ENCODE peak calls at places on chromosome 9, in five cellular contexts. One of them, this sample, is unnamed.

GRCh38 chr9:87189006-87189405 is 241.7 kb upstream of the GAS1 start:
- DNase-seq in CD8-positive, alpha-beta T cell: no peak
- DNase-seq in heart left ventricle: no peak
- DNase-seq in PC-3: no peak
- DNase-seq in pancreas: no peak
- DNase-seq in this sample: no peak

GRCh38 chr9:109027176-109027575 is 13.9 kb upstream of the CTNNAL1 start:
- DNase-seq in PC-3: no peak
- DNase-seq in heart left ventricle: no peak
- DNase-seq in CD8-positive, alpha-beta T cell: no peak
- DNase-seq in pancreas: no peak
- DNase-seq in this sample: no peak

GRCh38 chr9:18805386-18805785 is 227.6 kb downstream of the SAXO1 start:
- DNase-seq in PC-3: no peak
- DNase-seq in heart left ventricle: no peak
- DNase-seq in pancreas: no peak
- DNase-seq in CD8-positive, alpha-beta T cell: no peak
- DNase-seq in this sample: no peak

GRCh38 chr9:23123048-23123632 is 676.5 kb downstream of the DMRTA1 start:
- DNase-seq in pancreas: no peak
- DNase-seq in heart left ventricle: no peak
- DNase-seq in CD8-positive, alpha-beta T cell: no peak
- DNase-seq in PC-3: peak; percentile 52
- DNase-seq in this sample: peak; percentile 4

GRCh38 chr9:13756943-13757342 is 477.5 kb upstream of the MPDZ start:
- DNase-seq in PC-3: no peak
- DNase-seq in pancreas: no peak
- DNase-seq in CD8-positive, alpha-beta T cell: no peak
- DNase-seq in heart left ventricle: no peak
- DNase-seq in this sample: no peak

GRCh38 chr9:87525546-87526303 is 28.1 kb downstream of the DAPK1 start:
- DNase-seq in PC-3: no peak
- DNase-seq in pancreas: no peak
- DNase-seq in heart left ventricle: no peak
- DNase-seq in CD8-positive, alpha-beta T cell: no peak
- DNase-seq in this sample: no peak

GRCh38 chr9:111298831-111299603 is 31.0 kb downstream of the OR2K2 start:
- DNase-seq in CD8-positive, alpha-beta T cell: no peak
- DNase-seq in PC-3: peak; percentile 73
- DNase-seq in pancreas: no peak
- DNase-seq in heart left ventricle: peak; percentile 26
- DNase-seq in this sample: peak; percentile 56

GRCh38 chr9:91089405-91090131 is 272.1 kb downstream of the AUH start:
- DNase-seq in CD8-positive, alpha-beta T cell: no peak
- DNase-seq in heart left ventricle: no peak
- DNase-seq in pancreas: no peak
- DNase-seq in PC-3: peak; percentile 64
- DNase-seq in this sample: peak; percentile 48

GRCh38 chr9:130029223-130029583 is 13.8 kb downstream of the FNBP1 start:
- DNase-seq in heart left ventricle: no peak
- DNase-seq in pancreas: no peak
- DNase-seq in CD8-positive, alpha-beta T cell: no peak
- DNase-seq in PC-3: no peak
- DNase-seq in this sample: no peak
- H3K4me3 ChIP-seq in heart left ventricle: no peak overlapping the region
- H3K4me3 ChIP-seq in pancreas: no peak overlapping the region
- H3K4me3 ChIP-seq in CD8-positive, alpha-beta T cell: no peak overlapping the region
- H3K4me3 ChIP-seq in PC-3: no peak overlapping the region
- H3K4me3 ChIP-seq in this sample: no peak overlapping the region

DNA sequence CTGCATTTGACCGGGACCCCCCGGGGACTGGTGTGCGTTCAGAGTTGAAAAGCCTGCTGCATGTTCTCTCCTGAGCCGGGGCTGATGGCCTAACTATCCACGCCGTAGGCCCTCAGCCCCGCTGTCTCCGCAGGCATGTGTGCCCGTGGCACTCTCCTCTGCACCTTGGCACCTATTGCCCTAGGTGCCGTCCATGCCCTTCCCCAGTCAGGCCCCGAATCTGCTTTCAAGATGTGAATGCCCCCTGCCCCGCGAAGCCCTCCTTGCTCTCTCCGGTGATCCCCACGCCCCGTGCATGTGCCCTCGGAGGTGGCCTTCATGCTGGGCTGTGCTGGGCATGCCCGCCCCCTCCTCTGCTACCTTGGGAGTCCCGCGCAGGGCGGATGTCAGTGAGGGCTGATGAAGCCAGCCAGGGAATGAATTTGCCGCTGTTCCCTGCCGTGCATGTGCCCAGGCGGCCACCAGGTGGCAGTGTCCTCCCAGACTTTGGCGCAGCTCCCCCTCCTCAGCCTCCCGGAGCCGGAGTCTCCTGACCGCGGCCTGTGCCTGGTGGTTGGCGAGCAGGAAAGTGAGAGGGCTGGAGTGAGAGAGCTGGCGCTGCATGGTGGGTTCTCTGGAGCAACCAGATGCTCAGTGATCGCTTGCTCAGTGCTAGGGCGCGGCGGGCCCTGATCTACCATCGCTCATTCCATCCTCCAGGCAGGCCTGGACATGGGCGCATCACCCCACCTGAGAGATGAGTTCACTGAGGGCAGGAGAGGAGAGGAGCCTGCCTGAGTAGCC is 112.9 kb upstream of the LMX1B start:
- DNase-seq in PC-3: peak; percentile 57
- DNase-seq in CD8-positive, alpha-beta T cell: peak; percentile 42
- DNase-seq in pancreas: peak; percentile 88
- DNase-seq in heart left ventricle: peak; percentile 77
- DNase-seq in this sample: peak; percentile 64
- H3K27ac ChIP-seq in PC-3: no peak overlapping the region
- H3K27ac ChIP-seq in CD8-positive, alpha-beta T cell: no peak overlapping the region
- H3K27ac ChIP-seq in pancreas: no peak overlapping the region
- H3K27ac ChIP-seq in heart left ventricle: no peak overlapping the region
- H3K27ac ChIP-seq in this sample: no peak overlapping the region

GRCh38 chr9:69193685-69194032 is 19.6 kb downstream of the TJP2 start:
- DNase-seq in pancreas: no peak
- DNase-seq in PC-3: peak; percentile 44
- DNase-seq in CD8-positive, alpha-beta T cell: no peak
- DNase-seq in heart left ventricle: no peak
- DNase-seq in this sample: no peak
- TF ChIP-seq CTCF in pancreas: no peak
- TF ChIP-seq CTCF in PC-3: peak; percentile 16
- TF ChIP-seq CTCF in CD8-positive, alpha-beta T cell: no peak
- TF ChIP-seq CTCF in heart left ventricle: no peak
- TF ChIP-seq CTCF in this sample: peak; percentile 41

GRCh38 chr9:89603629-89604462 is 966 bp upstream of the GADD45G start:
- DNase-seq in heart left ventricle: peak; percentile 77
- DNase-seq in CD8-positive, alpha-beta T cell: no peak
- DNase-seq in PC-3: no peak
- DNase-seq in pancreas: peak; percentile 85
- DNase-seq in this sample: no peak
- H3K4me3 ChIP-seq in heart left ventricle: peak overlapping the region; percentile 93
- H3K4me3 ChIP-seq in CD8-positive, alpha-beta T cell: peak overlapping the region; percentile 64
- H3K4me3 ChIP-seq in PC-3: peak overlapping the region; percentile 32
- H3K4me3 ChIP-seq in pancreas: peak overlapping the region; percentile 20
- H3K4me3 ChIP-seq in this sample: peak overlapping the region; percentile 54